ENCODE peak calls at places on chromosome 5, in five cellular contexts. One of them, this sample, is unnamed.

GRCh38 chr5:129541648-129542251 is 81.7 kb downstream of the ADAMTS19 start:
- DNase-seq in kidney: no peak
- DNase-seq in colonic mucosa: no peak
- DNase-seq in coronary artery: no peak
- DNase-seq in breast epithelium: no peak
- DNase-seq in this sample: no peak

GRCh38 chr5:132471006-132471907 is 19.3 kb downstream of the IRF1 start:
- DNase-seq in kidney: peak
- DNase-seq in colonic mucosa: no peak
- DNase-seq in coronary artery: no peak
- DNase-seq in breast epithelium: peak
- DNase-seq in this sample: peak

GRCh38 chr5:39100851-39101396 is 26.7 kb upstream of the RICTOR start:
- DNase-seq in kidney: no peak
- DNase-seq in colonic mucosa: no peak
- DNase-seq in coronary artery: no peak
- DNase-seq in breast epithelium: peak
- DNase-seq in this sample: no peak

GRCh38 chr5:160423025-160423554 is 1.4 kb downstream of the PTTG1 start:
- DNase-seq in kidney: no peak
- DNase-seq in colonic mucosa: no peak
- DNase-seq in coronary artery: no peak
- DNase-seq in breast epithelium: no peak
- DNase-seq in this sample: no peak

GRCh38 chr5:148145916-148146315 is 22.4 kb upstream of the SPINK14 start:
- DNase-seq in kidney: no peak
- DNase-seq in colonic mucosa: peak
- DNase-seq in coronary artery: no peak
- DNase-seq in breast epithelium: peak
- DNase-seq in this sample: peak

GRCh38 chr5:52693279-52693678 is 94.4 kb upstream of the ITGA1 start:
- DNase-seq in kidney: peak
- DNase-seq in colonic mucosa: peak
- DNase-seq in coronary artery: no peak
- DNase-seq in breast epithelium: no peak
- DNase-seq in this sample: no peak

GRCh38 chr5:3309538-3309937 is 286.1 kb upstream of the IRX1 start:
- DNase-seq in kidney: no peak
- DNase-seq in colonic mucosa: no peak
- DNase-seq in coronary artery: no peak
- DNase-seq in breast epithelium: no peak
- DNase-seq in this sample: no peak

GRCh38 chr5:600551-601541 is 11.3 kb upstream of the CEP72 start:
- DNase-seq in kidney: no peak
- DNase-seq in colonic mucosa: peak
- DNase-seq in coronary artery: peak
- DNase-seq in breast epithelium: no peak
- DNase-seq in this sample: peak

GRCh38 chr5:74641778-74642542 is 1.4 kb upstream of the ENC1 start:
- DNase-seq in kidney: no peak
- DNase-seq in colonic mucosa: peak
- DNase-seq in coronary artery: no peak
- DNase-seq in breast epithelium: no peak
- DNase-seq in this sample: peak

GRCh38 chr5:14268236-14268701 is 125.1 kb downstream of the TRIO start:
- DNase-seq in kidney: no peak
- DNase-seq in colonic mucosa: no peak
- DNase-seq in coronary artery: no peak
- DNase-seq in breast epithelium: no peak
- DNase-seq in this sample: no peak

GRCh38 chr5:41856644-41857491 is 13.4 kb downstream of the OXCT1 start:
- DNase-seq in kidney: no peak
- DNase-seq in colonic mucosa: peak
- DNase-seq in coronary artery: no peak
- DNase-seq in breast epithelium: no peak
- DNase-seq in this sample: peak

GRCh38 chr5:77645158-77645994 is 6.9 kb upstream of the OTP start:
- DNase-seq in kidney: no peak
- DNase-seq in colonic mucosa: no peak
- DNase-seq in coronary artery: no peak
- DNase-seq in breast epithelium: no peak
- DNase-seq in this sample: peak

GRCh38 chr5:172453206-172453985 is 929 bp downstream of the SH3PXD2B start:
- DNase-seq in kidney: no peak
- DNase-seq in colonic mucosa: peak
- DNase-seq in coronary artery: peak
- DNase-seq in breast epithelium: no peak
- DNase-seq in this sample: peak

GRCh38 chr5:137858223-137858916 is 9.3 kb upstream of the MYOT start:
- DNase-seq in kidney: no peak
- DNase-seq in colonic mucosa: no peak
- DNase-seq in coronary artery: no peak
- DNase-seq in breast epithelium: no peak
- DNase-seq in this sample: no peak

GRCh38 chr5:35853652-35854051 is 3.0 kb upstream of the IL7R start:
- DNase-seq in kidney: no peak
- DNase-seq in colonic mucosa: no peak
- DNase-seq in coronary artery: no peak
- DNase-seq in breast epithelium: no peak
- DNase-seq in this sample: no peak

GRCh38 chr5:149341846-149342245 is 3.5 kb upstream of the GRPEL2 start:
- DNase-seq in kidney: no peak
- DNase-seq in colonic mucosa: no peak
- DNase-seq in coronary artery: no peak
- DNase-seq in breast epithelium: no peak
- DNase-seq in this sample: no peak

GRCh38 chr5:104370523-104370922 is 807.9 kb upstream of the NUDT12 start:
- DNase-seq in kidney: no peak
- DNase-seq in colonic mucosa: no peak
- DNase-seq in coronary artery: no peak
- DNase-seq in breast epithelium: no peak
- DNase-seq in this sample: no peak

GRCh38 chr5:27491047-27491446 is 452.7 kb upstream of the CDH9 start:
- DNase-seq in kidney: no peak
- DNase-seq in colonic mucosa: no peak
- DNase-seq in coronary artery: no peak
- DNase-seq in breast epithelium: no peak
- DNase-seq in this sample: no peak

GRCh38 chr5:149956685-149957084 is 3.9 kb upstream of the SLC26A2 start:
- DNase-seq in kidney: no peak
- DNase-seq in colonic mucosa: no peak
- DNase-seq in coronary artery: no peak
- DNase-seq in breast epithelium: no peak
- DNase-seq in this sample: no peak

GRCh38 chr5:67817652-67818051 is 397.9 kb upstream of the PIK3R1 start:
- DNase-seq in kidney: peak
- DNase-seq in colonic mucosa: no peak
- DNase-seq in coronary artery: no peak
- DNase-seq in breast epithelium: no peak
- DNase-seq in this sample: no peak

GRCh38 chr5:138664276-138664943 is 88.8 kb upstream of the CTNNA1 start:
- DNase-seq in kidney: peak
- DNase-seq in colonic mucosa: no peak
- DNase-seq in coronary artery: no peak
- DNase-seq in breast epithelium: peak
- DNase-seq in this sample: no peak

DNA sequence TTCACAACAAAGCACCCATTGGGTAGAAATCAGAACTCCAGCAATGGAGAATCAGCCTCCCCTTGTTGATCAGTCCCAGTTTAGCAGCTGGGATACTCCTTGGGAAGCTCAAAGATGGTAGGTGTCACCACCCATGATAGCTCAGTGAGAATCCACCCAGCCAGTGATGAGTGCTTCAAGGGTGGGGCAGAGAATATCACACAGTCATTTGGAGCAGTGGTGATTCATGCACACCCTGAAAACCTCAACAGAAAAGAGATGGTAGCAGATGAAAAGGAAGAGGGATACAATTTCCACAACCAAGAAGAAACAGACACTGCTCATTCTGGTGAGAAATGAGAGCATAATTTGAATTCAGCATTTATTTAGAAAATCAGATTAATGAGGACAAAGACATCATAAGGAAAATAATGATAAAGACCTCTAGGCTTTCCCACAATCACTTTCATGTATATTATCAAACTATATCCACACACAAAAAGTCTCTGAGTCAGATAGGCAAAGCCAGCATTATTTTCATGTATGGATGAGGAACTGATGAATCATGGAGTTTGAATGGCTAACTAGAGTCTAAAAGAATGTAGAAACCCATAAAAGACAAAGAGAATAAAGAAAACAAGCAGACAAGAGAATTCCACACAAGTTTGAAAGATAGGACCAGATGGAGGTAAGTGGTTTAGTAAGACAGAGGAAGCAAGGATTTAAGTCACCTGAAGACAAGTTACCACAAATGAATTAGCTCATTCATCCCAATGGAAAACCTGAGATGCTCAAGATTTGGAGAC is 82.9 kb downstream of the FEM1C start:
- DNase-seq in kidney: no peak
- DNase-seq in colonic mucosa: peak
- DNase-seq in coronary artery: no peak
- DNase-seq in breast epithelium: no peak
- DNase-seq in this sample: no peak
- H3K27ac ChIP-seq in kidney: no peak
- H3K27ac ChIP-seq in colonic mucosa: no peak
- H3K27ac ChIP-seq in coronary artery: no peak
- H3K27ac ChIP-seq in breast epithelium: no peak
- H3K27ac ChIP-seq in this sample: no peak

GRCh38 chr5:80245986-80246781 is 9.7 kb downstream of the SERINC5 start:
- DNase-seq in kidney: no peak
- DNase-seq in colonic mucosa: no peak
- DNase-seq in coronary artery: no peak
- DNase-seq in breast epithelium: no peak
- DNase-seq in this sample: no peak
- H3K4me3 ChIP-seq in kidney: no peak
- H3K4me3 ChIP-seq in colonic mucosa: no peak
- H3K4me3 ChIP-seq in coronary artery: peak
- H3K4me3 ChIP-seq in breast epithelium: no peak
- H3K4me3 ChIP-seq in this sample: no peak

GRCh38 chr5:58985311-58985710 is 402.4 kb downstream of the RAB3C start:
- DNase-seq in kidney: no peak
- DNase-seq in colonic mucosa: no peak
- DNase-seq in coronary artery: no peak
- DNase-seq in breast epithelium: no peak
- DNase-seq in this sample: no peak

GRCh38 chr5:58988938-58989337 is 406.1 kb downstream of the RAB3C start:
- DNase-seq in kidney: no peak
- DNase-seq in colonic mucosa: no peak
- DNase-seq in coronary artery: no peak
- DNase-seq in breast epithelium: no peak
- DNase-seq in this sample: no peak

GRCh38 chr5:58985759-58986158 is 402.9 kb downstream of the RAB3C start:
- DNase-seq in kidney: no peak
- DNase-seq in colonic mucosa: no peak
- DNase-seq in coronary artery: no peak
- DNase-seq in breast epithelium: no peak
- DNase-seq in this sample: no peak

GRCh38 chr5:58986281-58986680 is 403.4 kb downstream of the RAB3C start:
- DNase-seq in kidney: no peak
- DNase-seq in colonic mucosa: no peak
- DNase-seq in coronary artery: no peak
- DNase-seq in breast epithelium: no peak
- DNase-seq in this sample: no peak

DNA sequence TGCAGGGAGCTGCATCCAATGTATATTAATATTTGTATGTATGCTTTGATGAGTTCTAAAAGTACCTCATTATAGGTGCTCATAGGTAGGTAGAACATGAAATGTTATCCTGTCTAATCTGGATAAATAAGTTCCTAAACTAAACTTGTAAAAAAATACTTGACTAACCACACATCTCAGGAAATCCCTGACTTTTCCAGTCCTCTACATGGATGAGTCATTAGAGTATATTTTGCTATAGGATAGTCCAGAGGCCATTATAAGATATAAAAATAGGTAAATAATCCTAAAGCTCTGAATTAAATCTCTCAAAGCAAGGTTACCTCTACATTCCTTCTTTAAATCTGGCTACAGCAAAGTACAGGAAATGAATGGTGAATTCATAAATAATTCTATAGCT is 404.3 kb downstream of the RAB3C start:
- DNase-seq in kidney: no peak
- DNase-seq in colonic mucosa: no peak
- DNase-seq in coronary artery: no peak
- DNase-seq in breast epithelium: no peak
- DNase-seq in this sample: no peak
- H3K27ac ChIP-seq in kidney: no peak
- H3K27ac ChIP-seq in colonic mucosa: no peak
- H3K27ac ChIP-seq in coronary artery: no peak
- H3K27ac ChIP-seq in breast epithelium: no peak
- H3K27ac ChIP-seq in this sample: no peak

GRCh38 chr5:29024052-29024451 is 1985.7 kb upstream of the CDH9 start:
- DNase-seq in kidney: no peak
- DNase-seq in colonic mucosa: no peak
- DNase-seq in coronary artery: no peak
- DNase-seq in breast epithelium: no peak
- DNase-seq in this sample: no peak
- H3K4me3 ChIP-seq in kidney: no peak
- H3K4me3 ChIP-seq in colonic mucosa: no peak
- H3K4me3 ChIP-seq in coronary artery: no peak
- H3K4me3 ChIP-seq in breast epithelium: no peak
- H3K4me3 ChIP-seq in this sample: no peak

GRCh38 chr5:140348104-140348503 is 1.7 kb upstream of the HBEGF start:
- DNase-seq in kidney: no peak
- DNase-seq in colonic mucosa: peak
- DNase-seq in coronary artery: no peak
- DNase-seq in breast epithelium: no peak
- DNase-seq in this sample: no peak

GRCh38 chr5:140346348-140347221 is at the start of gene HBEGF:
- DNase-seq in kidney: peak
- DNase-seq in colonic mucosa: peak
- DNase-seq in coronary artery: peak
- DNase-seq in breast epithelium: peak
- DNase-seq in this sample: peak

GRCh38 chr5:140349244-140349643 is 2.8 kb upstream of the HBEGF start:
- DNase-seq in kidney: no peak
- DNase-seq in colonic mucosa: peak
- DNase-seq in coronary artery: no peak
- DNase-seq in breast epithelium: no peak
- DNase-seq in this sample: no peak

GRCh38 chr5:140345919-140346347 is 470 bp downstream of the HBEGF start:
- DNase-seq in kidney: peak
- DNase-seq in colonic mucosa: peak
- DNase-seq in coronary artery: no peak
- DNase-seq in breast epithelium: peak
- DNase-seq in this sample: peak

GRCh38 chr5:140347382-140347781 is 979 bp upstream of the HBEGF start:
- DNase-seq in kidney: no peak
- DNase-seq in colonic mucosa: no peak
- DNase-seq in coronary artery: no peak
- DNase-seq in breast epithelium: no peak
- DNase-seq in this sample: no peak
- H3K27ac ChIP-seq in kidney: no peak
- H3K27ac ChIP-seq in colonic mucosa: peak
- H3K27ac ChIP-seq in coronary artery: peak
- H3K27ac ChIP-seq in breast epithelium: peak
- H3K27ac ChIP-seq in this sample: no peak

This sample was measured in body of pancreas.